ENCODE peak calls at places on chromosomes 4 and X, in seven cellular contexts. T is HL-60, M is sigmoid colon, I is transverse colon, F is Panc1, Z is stomach, J is K562. D is an unnamed sample.

GRCh38 chr4:128871948-128872347 is 62.4 kb downstream of the JADE1 start:
- DNase-seq in Z (no peak), I (no peak), F (no peak), T (no peak), M (no peak), J (no peak), D (no peak)

GRCh38 chr4:156293657-156294297 is 340.1 kb upstream of the CTSO start:
- DNase-seq in F (no peak), T (no peak), M (no peak), I (no peak), J (no peak), Z (no peak), D (no peak)

GRCh38 chr4:151801547-151802516 is 41.0 kb upstream of the GATB start:
- DNase-seq in T (peak; percentile 33), M (no peak), I (peak; percentile 31), Z (peak; percentile 58), J (peak; percentile 73), F (peak; percentile 15), D (no peak)

GRCh38 chrX:141642979-141643378 is 53.5 kb downstream of the SPANXA2 start:
- DNase-seq in F (no peak), Z (no peak), I (no peak), J (no peak), T (no peak), M (no peak), D (no peak)

GRCh38 chrX:71637848-71638247 is 19.5 kb upstream of the CXCR3 start:
- DNase-seq in M (no peak), I (no peak), T (no peak), Z (no peak), J (no peak), F (no peak), D (no peak)

GRCh38 chrX:8988456-8988855 is 45.5 kb downstream of the FAM9B start:
- DNase-seq in Z (no peak), J (no peak), I (no peak), T (no peak), M (no peak), F (no peak), D (no peak)

GRCh38 chrX:12446342-12447075 is 308.2 kb downstream of the FRMPD4 start:
- DNase-seq in T (no peak), M (no peak), I (no peak), J (no peak), F (no peak), Z (no peak), D (no peak)

GRCh38 chrX:54182194-54182863 is 725 bp downstream of the FAM120C start:
- DNase-seq in M (peak; percentile 82), I (peak; percentile 70), T (peak; percentile 14), Z (peak; percentile 65), F (no peak), J (peak; percentile 12), D (peak; percentile 91)

GRCh38 chr4:38681283-38682066 is 17.5 kb downstream of the KLF3 start:
- DNase-seq in T (no peak), F (no peak), M (peak; percentile 66), I (no peak), Z (no peak), J (no peak), D (peak; percentile 81)

GRCh38 chr4:139175647-139176298 is 1.2 kb downstream of the ELF2 start:
- DNase-seq in Z (no peak), J (no peak), F (no peak), I (no peak), T (no peak), M (no peak), D (no peak)

GRCh38 chr4:76993787-76994641 is 44.5 kb downstream of the SEPTIN11 start:
- DNase-seq in J (no peak), M (no peak), Z (no peak), F (no peak), I (no peak), T (no peak), D (no peak)

GRCh38 chr4:161823450-161823849 is 340.4 kb downstream of the FSTL5 start:
- DNase-seq in T (no peak), I (no peak), J (no peak), F (no peak), M (no peak), Z (no peak), D (no peak)

GRCh38 chr4:47160095-47160494 is 128.7 kb downstream of the GABRB1 start:
- DNase-seq in T (no peak), M (no peak), I (no peak), Z (no peak), F (no peak), J (no peak), D (no peak)

GRCh38 chr4:52051213-52051614 is at the start of gene SPATA18:
- DNase-seq in I (peak; percentile 41), F (no peak), J (no peak), M (peak; percentile 63), T (no peak), Z (peak; percentile 60), D (no peak)

GRCh38 chr4:163790231-163790630 is 295.7 kb downstream of the TMA16 start:
- DNase-seq in Z (no peak), T (no peak), I (no peak), M (no peak), J (no peak), F (no peak), D (no peak)
- H3K27ac ChIP-seq in Z (no peak overlapping the region), T (no peak overlapping the region), I (no peak overlapping the region), M (no peak overlapping the region), J (no peak overlapping the region), F (no peak overlapping the region), D (no peak overlapping the region)

DNA sequence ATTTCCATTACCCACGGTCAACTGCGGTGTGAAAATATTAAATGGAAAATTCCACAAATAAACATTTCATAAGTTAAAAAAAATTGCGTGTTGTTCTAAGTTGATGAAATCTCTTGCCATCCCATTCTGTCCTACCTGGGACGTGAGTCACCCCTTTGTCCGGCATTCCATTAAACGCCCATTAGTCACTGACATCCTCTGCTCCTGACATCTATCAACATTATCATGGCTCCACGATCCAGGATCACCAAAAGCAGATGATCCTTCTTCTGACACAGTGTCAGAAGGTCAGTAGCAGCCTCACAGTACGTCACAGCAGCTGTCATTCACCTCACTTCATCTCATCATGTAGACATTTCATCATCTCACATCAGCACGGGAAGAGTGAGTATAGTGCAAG is 125.7 kb downstream of the ZNF827 start:
- DNase-seq in M (no peak), Z (no peak), I (no peak), J (no peak), T (no peak), F (no peak), D (no peak)
- TF ChIP-seq POLR2AphosphoS5 in M (no peak), Z (no peak), I (no peak), J (no peak), T (no peak), F (no peak), D (no peak)

GRCh38 chr4:143699331-143700059 is 980 bp downstream of the FREM3 start:
- DNase-seq in M (no peak), Z (no peak), F (no peak), T (no peak), I (no peak), J (no peak), D (no peak)

GRCh38 chr4:143700060-143700419 is 435 bp downstream of the FREM3 start:
- DNase-seq in F (no peak), Z (no peak), T (no peak), M (peak; percentile 71), I (no peak), J (no peak), D (no peak)

GRCh38 chr4:143701365-143701764 is 890 bp upstream of the FREM3 start:
- DNase-seq in Z (no peak), F (no peak), J (no peak), I (no peak), M (no peak), T (no peak), D (no peak)

DNA sequence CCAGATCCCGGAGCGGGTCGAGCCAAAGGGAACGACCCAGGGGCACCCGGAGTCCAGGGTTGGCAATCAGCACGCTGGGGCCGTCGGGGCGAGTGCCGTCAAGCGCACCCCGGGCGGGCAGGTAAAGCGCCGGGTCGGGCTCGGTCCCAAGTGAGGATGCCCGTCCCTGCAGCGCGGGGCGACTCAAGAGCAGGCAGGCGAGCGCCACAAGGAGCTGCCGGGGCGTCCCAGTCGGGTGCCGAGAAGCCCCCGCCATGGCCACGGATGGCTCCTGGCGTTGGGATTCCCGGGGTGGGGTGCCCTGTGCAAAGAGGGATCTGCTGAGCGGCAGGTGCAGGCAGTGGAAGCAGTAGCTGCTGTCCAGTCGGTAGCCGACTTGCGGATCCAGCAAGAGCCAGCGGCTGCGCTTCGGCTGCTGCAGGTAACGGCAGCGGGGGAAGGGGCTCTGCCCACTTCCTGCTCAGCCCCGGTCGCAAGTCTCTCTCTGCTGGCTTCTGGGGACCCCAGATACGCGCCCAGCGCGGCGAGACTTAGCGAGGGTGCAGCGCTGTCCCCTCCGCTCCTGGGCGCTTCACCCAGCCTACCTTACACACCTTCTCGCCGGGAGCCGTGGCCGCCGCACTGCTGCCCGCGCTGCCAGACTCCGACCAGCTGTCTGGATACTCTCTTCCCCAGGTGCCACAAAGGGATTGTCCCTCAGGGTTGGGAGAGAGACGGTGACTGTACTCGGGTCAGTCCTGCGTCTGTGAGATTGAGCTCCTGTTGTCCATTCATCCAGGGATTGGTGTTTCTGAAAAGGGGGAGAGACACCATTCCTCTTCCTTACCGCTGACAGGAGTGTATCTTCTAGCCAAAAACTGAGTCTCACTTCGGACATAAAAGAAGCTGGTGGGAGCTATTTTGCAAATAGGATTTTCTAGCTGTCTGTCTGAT is at the start of gene FREM3:
- DNase-seq in I (no peak), J (no peak), F (no peak), M (no peak), T (no peak), Z (no peak), D (no peak)
- H3K4me3 ChIP-seq in I (no peak within 1 kb of the TSS), J (no peak within 1 kb of the TSS), F (peak within 1 kb of the TSS; percentile 35), M (peak within 1 kb of the TSS; percentile 14), T (no peak within 1 kb of the TSS), Z (peak within 1 kb of the TSS; percentile 48), D (peak within 1 kb of the TSS; percentile 41)

DNA sequence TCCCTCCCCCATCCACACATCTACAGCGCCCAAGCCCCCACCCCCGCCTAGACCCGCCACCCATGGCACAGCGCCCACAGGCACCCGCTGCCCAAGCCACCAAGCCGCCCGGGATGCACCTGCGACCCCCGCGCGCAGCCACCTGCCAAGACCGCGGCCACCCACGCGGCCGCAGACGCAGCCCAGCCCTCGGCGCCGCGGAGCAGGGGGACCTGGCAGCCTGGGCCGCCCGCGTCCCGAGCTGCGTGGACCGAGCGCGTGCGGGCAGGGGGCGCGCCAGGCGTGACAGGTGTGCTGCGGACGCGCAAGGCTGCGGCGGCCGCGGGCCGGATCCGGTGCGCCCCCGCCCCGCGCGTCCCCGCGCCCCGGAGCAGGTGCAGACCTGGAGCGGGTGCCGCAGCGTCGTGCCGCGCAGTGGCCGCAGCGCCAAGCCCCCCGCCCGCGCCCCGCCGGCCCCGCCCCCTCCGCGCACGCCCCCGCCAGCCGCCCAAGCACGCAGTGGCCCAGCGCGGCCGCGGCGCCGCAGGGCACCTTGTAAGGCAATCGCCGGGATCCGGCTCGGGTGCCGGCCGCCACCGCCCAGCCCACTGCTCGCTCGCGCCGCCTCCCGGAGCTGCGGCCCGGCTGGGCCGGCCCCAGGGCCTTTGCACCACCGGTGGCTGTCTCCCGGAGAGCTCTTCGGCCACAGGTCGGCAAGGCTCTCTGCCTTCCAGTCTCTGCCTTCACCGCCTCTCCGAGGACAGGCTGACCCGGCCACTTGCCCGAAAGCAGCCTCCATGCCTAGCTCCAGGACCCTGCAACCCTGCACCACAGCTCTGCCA is at the start of gene PNCK:
- DNase-seq in F (no peak), M (peak; percentile 66), Z (no peak), I (no peak), T (no peak), J (no peak), D (no peak)
- H3K27ac ChIP-seq in F (no peak within 1 kb of the TSS), M (peak within 1 kb of the TSS; percentile 79), Z (no peak within 1 kb of the TSS), I (peak within 1 kb of the TSS; percentile 49), T (no peak within 1 kb of the TSS), J (peak within 1 kb of the TSS; percentile 48), D (peak within 1 kb of the TSS; percentile 70)

D was measured in esophagus muscularis mucosa.